ENCODE peak calls at places on chromosomes 13 and 19, in eight cellular contexts. One of them, this sample, is unnamed.

GRCh38 chr13:33235078-33235477 is 50.5 kb downstream of the STARD13 start:
- DNase-seq in left cardiac atrium: no peak
- DNase-seq in ELF-1: no peak
- DNase-seq in fibroblast of villous mesenchyme: peak
- DNase-seq in activated effector memory CD4-positive, alpha-beta T cell treated with Interleukin-2 at 50 U/mL for 16 hours: no peak
- DNase-seq in iPS DF 6.9: no peak
- DNase-seq in lower leg skin: no peak
- DNase-seq in amniotic stem cell: no peak
- DNase-seq in this sample: no peak

GRCh38 chr19:38079926-38080380 is 144.1 kb downstream of the DPF1 start:
- DNase-seq in ELF-1: no peak
- DNase-seq in fibroblast of villous mesenchyme: peak
- DNase-seq in iPS DF 6.9: no peak
- DNase-seq in amniotic stem cell: peak
- DNase-seq in left cardiac atrium: no peak
- DNase-seq in lower leg skin: no peak
- DNase-seq in activated effector memory CD4-positive, alpha-beta T cell treated with Interleukin-2 at 50 U/mL for 16 hours: no peak
- DNase-seq in this sample: peak

GRCh38 chr13:32956595-32956933 is 59.7 kb upstream of the KL start:
- DNase-seq in amniotic stem cell: no peak
- DNase-seq in iPS DF 6.9: no peak
- DNase-seq in ELF-1: no peak
- DNase-seq in lower leg skin: no peak
- DNase-seq in activated effector memory CD4-positive, alpha-beta T cell treated with Interleukin-2 at 50 U/mL for 16 hours: no peak
- DNase-seq in left cardiac atrium: no peak
- DNase-seq in fibroblast of villous mesenchyme: no peak
- DNase-seq in this sample: no peak

GRCh38 chr19:42250666-42251531 is 4.0 kb downstream of the ERF start:
- DNase-seq in amniotic stem cell: no peak
- DNase-seq in lower leg skin: no peak
- DNase-seq in left cardiac atrium: peak
- DNase-seq in fibroblast of villous mesenchyme: peak
- DNase-seq in iPS DF 6.9: no peak
- DNase-seq in ELF-1: no peak
- DNase-seq in activated effector memory CD4-positive, alpha-beta T cell treated with Interleukin-2 at 50 U/mL for 16 hours: no peak
- DNase-seq in this sample: no peak

GRCh38 chr13:105972306-105972721 is 563.1 kb downstream of the EFNB2 start:
- DNase-seq in iPS DF 6.9: no peak
- DNase-seq in left cardiac atrium: no peak
- DNase-seq in amniotic stem cell: no peak
- DNase-seq in lower leg skin: no peak
- DNase-seq in activated effector memory CD4-positive, alpha-beta T cell treated with Interleukin-2 at 50 U/mL for 16 hours: no peak
- DNase-seq in fibroblast of villous mesenchyme: peak
- DNase-seq in ELF-1: no peak
- DNase-seq in this sample: no peak

GRCh38 chr19:14333101-14333871 is 48.0 kb upstream of the ADGRE5 start:
- DNase-seq in activated effector memory CD4-positive, alpha-beta T cell treated with Interleukin-2 at 50 U/mL for 16 hours: no peak
- DNase-seq in fibroblast of villous mesenchyme: peak
- DNase-seq in iPS DF 6.9: no peak
- DNase-seq in left cardiac atrium: peak
- DNase-seq in lower leg skin: no peak
- DNase-seq in amniotic stem cell: no peak
- DNase-seq in ELF-1: peak
- DNase-seq in this sample: no peak

GRCh38 chr19:3984908-3985642 is at the start of gene EEF2:
- DNase-seq in left cardiac atrium: peak
- DNase-seq in ELF-1: peak
- DNase-seq in fibroblast of villous mesenchyme: peak
- DNase-seq in iPS DF 6.9: peak
- DNase-seq in activated effector memory CD4-positive, alpha-beta T cell treated with Interleukin-2 at 50 U/mL for 16 hours: peak
- DNase-seq in lower leg skin: peak
- DNase-seq in amniotic stem cell: peak
- DNase-seq in this sample: peak

GRCh38 chr19:49231804-49232203 is 74.2 kb downstream of the TRPM4 start:
- DNase-seq in amniotic stem cell: no peak
- DNase-seq in activated effector memory CD4-positive, alpha-beta T cell treated with Interleukin-2 at 50 U/mL for 16 hours: no peak
- DNase-seq in left cardiac atrium: no peak
- DNase-seq in ELF-1: no peak
- DNase-seq in iPS DF 6.9: no peak
- DNase-seq in lower leg skin: no peak
- DNase-seq in fibroblast of villous mesenchyme: no peak
- DNase-seq in this sample: no peak

GRCh38 chr13:33109801-33110200 is 93.6 kb downstream of the KL start:
- DNase-seq in activated effector memory CD4-positive, alpha-beta T cell treated with Interleukin-2 at 50 U/mL for 16 hours: no peak
- DNase-seq in iPS DF 6.9: no peak
- DNase-seq in ELF-1: peak
- DNase-seq in lower leg skin: no peak
- DNase-seq in fibroblast of villous mesenchyme: no peak
- DNase-seq in left cardiac atrium: no peak
- DNase-seq in amniotic stem cell: no peak
- DNase-seq in this sample: no peak

GRCh38 chr19:1434040-1434366 is 4.2 kb upstream of the RPS15 start:
- DNase-seq in left cardiac atrium: no peak
- DNase-seq in amniotic stem cell: no peak
- DNase-seq in iPS DF 6.9: no peak
- DNase-seq in fibroblast of villous mesenchyme: no peak
- DNase-seq in activated effector memory CD4-positive, alpha-beta T cell treated with Interleukin-2 at 50 U/mL for 16 hours: no peak
- DNase-seq in ELF-1: no peak
- DNase-seq in lower leg skin: no peak
- DNase-seq in this sample: no peak

GRCh38 chr13:76622336-76623045 is 263.7 kb downstream of the KCTD12 start:
- DNase-seq in lower leg skin: no peak
- DNase-seq in iPS DF 6.9: no peak
- DNase-seq in fibroblast of villous mesenchyme: peak
- DNase-seq in activated effector memory CD4-positive, alpha-beta T cell treated with Interleukin-2 at 50 U/mL for 16 hours: no peak
- DNase-seq in left cardiac atrium: no peak
- DNase-seq in amniotic stem cell: no peak
- DNase-seq in ELF-1: no peak
- DNase-seq in this sample: no peak

GRCh38 chr19:34960103-34960805 is 3.8 kb downstream of the ZNF792 start:
- DNase-seq in ELF-1: no peak
- DNase-seq in left cardiac atrium: no peak
- DNase-seq in iPS DF 6.9: no peak
- DNase-seq in fibroblast of villous mesenchyme: no peak
- DNase-seq in activated effector memory CD4-positive, alpha-beta T cell treated with Interleukin-2 at 50 U/mL for 16 hours: no peak
- DNase-seq in lower leg skin: peak
- DNase-seq in amniotic stem cell: no peak
- DNase-seq in this sample: no peak

GRCh38 chr19:43560687-43561086 is 14.6 kb downstream of the XRCC1 start:
- DNase-seq in fibroblast of villous mesenchyme: peak
- DNase-seq in amniotic stem cell: no peak
- DNase-seq in ELF-1: peak
- DNase-seq in lower leg skin: no peak
- DNase-seq in iPS DF 6.9: no peak
- DNase-seq in left cardiac atrium: no peak
- DNase-seq in activated effector memory CD4-positive, alpha-beta T cell treated with Interleukin-2 at 50 U/mL for 16 hours: no peak
- DNase-seq in this sample: peak

GRCh38 chr19:10009269-10009665 is 1.0 kb downstream of the COL5A3 start:
- DNase-seq in iPS DF 6.9: peak
- DNase-seq in amniotic stem cell: no peak
- DNase-seq in fibroblast of villous mesenchyme: peak
- DNase-seq in left cardiac atrium: peak
- DNase-seq in activated effector memory CD4-positive, alpha-beta T cell treated with Interleukin-2 at 50 U/mL for 16 hours: peak
- DNase-seq in ELF-1: peak
- DNase-seq in lower leg skin: peak
- DNase-seq in this sample: peak

GRCh38 chr19:5470264-5470671 is 15.1 kb downstream of the ZNRF4 start:
- DNase-seq in lower leg skin: no peak
- DNase-seq in left cardiac atrium: no peak
- DNase-seq in ELF-1: no peak
- DNase-seq in amniotic stem cell: no peak
- DNase-seq in activated effector memory CD4-positive, alpha-beta T cell treated with Interleukin-2 at 50 U/mL for 16 hours: no peak
- DNase-seq in fibroblast of villous mesenchyme: no peak
- DNase-seq in iPS DF 6.9: no peak
- DNase-seq in this sample: peak

GRCh38 chr13:105929486-105929885 is 606.0 kb downstream of the EFNB2 start:
- DNase-seq in amniotic stem cell: no peak
- DNase-seq in activated effector memory CD4-positive, alpha-beta T cell treated with Interleukin-2 at 50 U/mL for 16 hours: no peak
- DNase-seq in ELF-1: no peak
- DNase-seq in iPS DF 6.9: no peak
- DNase-seq in left cardiac atrium: no peak
- DNase-seq in lower leg skin: no peak
- DNase-seq in fibroblast of villous mesenchyme: no peak
- DNase-seq in this sample: no peak

GRCh38 chr13:91722267-91722884 is 324.0 kb downstream of the GPC5 start:
- DNase-seq in lower leg skin: no peak
- DNase-seq in fibroblast of villous mesenchyme: peak
- DNase-seq in amniotic stem cell: no peak
- DNase-seq in ELF-1: no peak
- DNase-seq in iPS DF 6.9: no peak
- DNase-seq in activated effector memory CD4-positive, alpha-beta T cell treated with Interleukin-2 at 50 U/mL for 16 hours: no peak
- DNase-seq in left cardiac atrium: no peak
- DNase-seq in this sample: no peak

GRCh38 chr19:13781547-13781946 is 7.3 kb downstream of the C19orf53 start:
- DNase-seq in amniotic stem cell: peak
- DNase-seq in lower leg skin: peak
- DNase-seq in fibroblast of villous mesenchyme: peak
- DNase-seq in ELF-1: peak
- DNase-seq in activated effector memory CD4-positive, alpha-beta T cell treated with Interleukin-2 at 50 U/mL for 16 hours: no peak
- DNase-seq in iPS DF 6.9: no peak
- DNase-seq in left cardiac atrium: peak
- DNase-seq in this sample: peak

GRCh38 chr19:21921691-21922180 is 85.8 kb upstream of the ZNF43 start:
- DNase-seq in activated effector memory CD4-positive, alpha-beta T cell treated with Interleukin-2 at 50 U/mL for 16 hours: no peak
- DNase-seq in left cardiac atrium: no peak
- DNase-seq in lower leg skin: no peak
- DNase-seq in fibroblast of villous mesenchyme: no peak
- DNase-seq in ELF-1: no peak
- DNase-seq in amniotic stem cell: no peak
- DNase-seq in iPS DF 6.9: no peak
- DNase-seq in this sample: no peak

GRCh38 chr19:36423925-36424324 is 5.5 kb upstream of the ZFP82 start:
- DNase-seq in amniotic stem cell: no peak
- DNase-seq in iPS DF 6.9: no peak
- DNase-seq in activated effector memory CD4-positive, alpha-beta T cell treated with Interleukin-2 at 50 U/mL for 16 hours: no peak
- DNase-seq in lower leg skin: no peak
- DNase-seq in ELF-1: peak
- DNase-seq in fibroblast of villous mesenchyme: no peak
- DNase-seq in left cardiac atrium: no peak
- DNase-seq in this sample: peak

GRCh38 chr13:46684287-46685001 is 112.5 kb downstream of the ESD start:
- DNase-seq in lower leg skin: no peak
- DNase-seq in amniotic stem cell: no peak
- DNase-seq in fibroblast of villous mesenchyme: peak
- DNase-seq in left cardiac atrium: no peak
- DNase-seq in iPS DF 6.9: peak
- DNase-seq in ELF-1: peak
- DNase-seq in activated effector memory CD4-positive, alpha-beta T cell treated with Interleukin-2 at 50 U/mL for 16 hours: no peak
- DNase-seq in this sample: no peak

GRCh38 chr13:73765651-73766384 is 368.4 kb downstream of the KLF12 start:
- DNase-seq in ELF-1: peak
- DNase-seq in fibroblast of villous mesenchyme: peak
- DNase-seq in iPS DF 6.9: no peak
- DNase-seq in left cardiac atrium: peak
- DNase-seq in activated effector memory CD4-positive, alpha-beta T cell treated with Interleukin-2 at 50 U/mL for 16 hours: peak
- DNase-seq in lower leg skin: peak
- DNase-seq in amniotic stem cell: no peak
- DNase-seq in this sample: no peak

GRCh38 chr13:66265446-66265845 is 964.7 kb downstream of the PCDH9 start:
- DNase-seq in ELF-1: no peak
- DNase-seq in activated effector memory CD4-positive, alpha-beta T cell treated with Interleukin-2 at 50 U/mL for 16 hours: no peak
- DNase-seq in amniotic stem cell: no peak
- DNase-seq in left cardiac atrium: no peak
- DNase-seq in fibroblast of villous mesenchyme: no peak
- DNase-seq in lower leg skin: no peak
- DNase-seq in iPS DF 6.9: no peak
- DNase-seq in this sample: no peak

GRCh38 chr19:38617764-38618589 is at the start of gene MAP4K1:
- DNase-seq in ELF-1: peak
- DNase-seq in lower leg skin: peak
- DNase-seq in iPS DF 6.9: no peak
- DNase-seq in fibroblast of villous mesenchyme: peak
- DNase-seq in left cardiac atrium: peak
- DNase-seq in amniotic stem cell: no peak
- DNase-seq in activated effector memory CD4-positive, alpha-beta T cell treated with Interleukin-2 at 50 U/mL for 16 hours: peak
- DNase-seq in this sample: no peak

GRCh38 chr19:55483681-55484361 is 1.2 kb upstream of the NAT14 start:
- DNase-seq in ELF-1: peak
- DNase-seq in lower leg skin: no peak
- DNase-seq in iPS DF 6.9: no peak
- DNase-seq in amniotic stem cell: no peak
- DNase-seq in left cardiac atrium: no peak
- DNase-seq in fibroblast of villous mesenchyme: no peak
- DNase-seq in activated effector memory CD4-positive, alpha-beta T cell treated with Interleukin-2 at 50 U/mL for 16 hours: no peak
- DNase-seq in this sample: no peak

GRCh38 chr19:51694318-51695085 is 1.4 kb downstream of the SPACA6 start:
- DNase-seq in iPS DF 6.9: no peak
- DNase-seq in activated effector memory CD4-positive, alpha-beta T cell treated with Interleukin-2 at 50 U/mL for 16 hours: no peak
- DNase-seq in fibroblast of villous mesenchyme: no peak
- DNase-seq in ELF-1: no peak
- DNase-seq in lower leg skin: peak
- DNase-seq in left cardiac atrium: no peak
- DNase-seq in amniotic stem cell: no peak
- DNase-seq in this sample: no peak